ENCODE peak calls at places on chromosomes 7 and 10, in ten cellular contexts. J is activated CD4-positive, alpha-beta T cell treated with anti-CD3 and anti-CD28 coated beads, Interleukin-2, amount 50 U/mL, for 1 hour; H is dorsolateral prefrontal cortex; T is HCT116; D is pulmonary artery endothelial cell; L is GM23248; W is stimulated activated CD4-positive, alpha-beta T cell treated with anti-CD3 and anti-CD28 coated beads, Interleukin-2, amount 100 ng/mL, for 24 hours; P is adrenal gland; E is HTR-8/SVneo; X is fibroblast of mammary gland. K is an unnamed sample.

GRCh38 chr7:99380823-99381663 is 6.5 kb downstream of the ARPC1B start:
- DNase-seq in J (peak), L (peak), E (no peak), T (no peak), X (no peak), W (peak), D (no peak), P (peak), H (no peak), K (no peak)

GRCh38 chr7:139570119-139570518 is 46.6 kb downstream of the CLEC2L start:
- DNase-seq in X (no peak), J (no peak), E (no peak), P (no peak), D (no peak), H (peak), L (peak), W (no peak), T (no peak), K (no peak)

GRCh38 chr10:63430091-63430998 is 35.4 kb downstream of the JMJD1C start:
- DNase-seq in H (no peak), T (peak), W (no peak), J (no peak), D (peak), P (no peak), X (peak), E (peak), L (peak), K (no peak)

GRCh38 chr7:30079880-30080279 is 51.7 kb downstream of the PLEKHA8 start:
- DNase-seq in X (no peak), J (no peak), L (no peak), W (no peak), D (no peak), T (no peak), H (no peak), P (no peak), E (no peak), K (no peak)

GRCh38 chr10:45420453-45421192 is 46.6 kb downstream of the ALOX5 start:
- DNase-seq in T (no peak), J (peak), E (no peak), H (peak), D (peak), P (peak), X (peak), L (peak), W (peak), K (no peak)

GRCh38 chr10:114174462-114175190 is 623 bp upstream of the CCDC186 start:
- DNase-seq in W (no peak), J (no peak), E (no peak), D (no peak), X (peak), P (peak), L (peak), T (no peak), H (no peak), K (no peak)

GRCh38 chr7:47188653-47189315 is 393.1 kb downstream of the TNS3 start:
- DNase-seq in T (no peak), H (no peak), E (no peak), J (no peak), W (no peak), D (no peak), P (no peak), X (peak), L (no peak), K (no peak)

GRCh38 chr7:119482209-119482608 is 790.8 kb upstream of the KCND2 start:
- DNase-seq in L (peak), P (no peak), E (no peak), W (no peak), X (peak), J (no peak), H (no peak), T (peak), D (no peak), K (no peak)

GRCh38 chr7:80795174-80795573 is 123.7 kb downstream of the SEMA3C start:
- DNase-seq in H (no peak), X (peak), J (no peak), L (peak), W (no peak), P (no peak), E (no peak), T (no peak), D (no peak), K (no peak)

GRCh38 chr7:25391295-25391861 is 163.1 kb upstream of the NPVF start:
- DNase-seq in W (no peak), J (no peak), D (no peak), P (no peak), E (no peak), H (no peak), T (peak), X (peak), L (peak), K (no peak)

GRCh38 chr7:34128762-34129161 is 223.4 kb downstream of the BMPER start:
- DNase-seq in H (no peak), D (no peak), E (no peak), T (no peak), L (peak), P (no peak), X (peak), J (no peak), W (no peak), K (no peak)

GRCh38 chr10:69119896-69120295 is 4.1 kb upstream of the VPS26A start:
- DNase-seq in W (no peak), D (no peak), T (no peak), E (no peak), P (no peak), H (no peak), L (peak), X (no peak), J (no peak), K (no peak)

GRCh38 chr10:132906106-132906505 is 36.3 kb downstream of the CFAP46 start:
- DNase-seq in L (no peak), H (peak), E (no peak), T (no peak), W (no peak), D (no peak), P (no peak), X (no peak), J (no peak), K (no peak)

GRCh38 chr10:103742779-103743178 is 112.6 kb downstream of the SH3PXD2A start:
- DNase-seq in J (no peak), P (no peak), L (no peak), D (no peak), W (no peak), H (no peak), E (no peak), X (no peak), T (no peak), K (no peak)

GRCh38 chr10:11479307-11479706 is 132.1 kb downstream of the USP6NL start:
- DNase-seq in H (no peak), P (no peak), D (no peak), E (no peak), L (no peak), W (no peak), X (no peak), J (no peak), T (no peak), K (no peak)

GRCh38 chr10:13834581-13835286 is 248.0 kb downstream of the PRPF18 start:
- DNase-seq in L (no peak), W (no peak), D (peak), E (no peak), T (no peak), X (peak), H (no peak), P (peak), J (no peak), K (no peak)

GRCh38 chr7:46233585-46234329 is 312.7 kb upstream of the IGFBP3 start:
- DNase-seq in P (no peak), E (no peak), L (peak), X (no peak), H (no peak), D (no peak), J (no peak), T (no peak), W (no peak), K (no peak)

GRCh38 chr10:26090032-26090431 is 126.5 kb upstream of the GAD2 start:
- DNase-seq in L (no peak), E (no peak), J (no peak), P (no peak), X (no peak), T (no peak), W (no peak), H (no peak), D (no peak), K (no peak)

GRCh38 chr7:132347129-132347528 is 229.1 kb downstream of the PLXNA4 start:
- DNase-seq in P (no peak), X (no peak), E (no peak), J (no peak), T (no peak), D (no peak), L (no peak), H (no peak), W (no peak), K (no peak)

GRCh38 chr10:68001539-68001938 is 73.5 kb downstream of the HERC4 start:
- DNase-seq in X (no peak), H (no peak), P (no peak), W (no peak), L (no peak), D (no peak), T (no peak), J (no peak), E (no peak), K (no peak)

GRCh38 chr10:125982256-125982948 is 86.0 kb downstream of the FANK1 start:
- DNase-seq in J (peak), E (peak), H (no peak), D (peak), L (peak), T (peak), P (peak), X (peak), W (no peak), K (no peak)

GRCh38 chr7:37081436-37081835 is 357.1 kb upstream of the AOAH start:
- DNase-seq in T (no peak), W (peak), E (no peak), L (no peak), X (peak), J (peak), D (peak), P (peak), H (no peak), K (no peak)

GRCh38 chr10:930415-931325 is 835 bp downstream of the LARP4B start:
- DNase-seq in L (peak), X (peak), T (no peak), W (peak), J (peak), H (no peak), E (no peak), P (peak), D (no peak), K (no peak)

GRCh38 chr7:82897500-82897899 is 265.2 kb downstream of the PCLO start:
- DNase-seq in J (no peak), E (no peak), D (no peak), H (no peak), X (peak), T (no peak), P (no peak), L (peak), W (no peak), K (no peak)

GRCh38 chr10:6204341-6205191 is 1.8 kb downstream of the PFKFB3 start:
- DNase-seq in L (peak), X (peak), T (no peak), E (no peak), H (no peak), J (no peak), W (no peak), D (no peak), P (peak), K (no peak)

GRCh38 chr7:26853788-26854393 is 10.5 kb downstream of the SKAP2 start:
- DNase-seq in E (no peak), W (no peak), P (no peak), D (peak), L (peak), H (no peak), J (no peak), T (peak), X (peak), K (no peak)

GRCh38 chr7:145050415-145050814 is 214.6 kb upstream of the TPK1 start:
- DNase-seq in E (no peak), X (no peak), W (no peak), P (no peak), J (no peak), H (no peak), T (no peak), L (no peak), D (no peak), K (no peak)

GRCh38 chr10:1413256-1413655 is 324.1 kb downstream of the ADARB2 start:
- DNase-seq in L (no peak), X (no peak), P (no peak), J (no peak), D (no peak), W (no peak), T (no peak), E (no peak), H (no peak), K (no peak)

GRCh38 chr7:106944035-106944665 is 79.1 kb downstream of the PIK3CG start:
- DNase-seq in P (no peak), J (no peak), X (no peak), D (no peak), E (no peak), L (no peak), T (no peak), W (no peak), H (no peak), K (no peak)

GRCh38 chr7:100584046-100584676 is 1.8 kb downstream of the LRCH4 start:
- DNase-seq in D (no peak), W (no peak), J (no peak), P (no peak), E (no peak), T (no peak), H (no peak), X (peak), L (no peak), K (no peak)

GRCh38 chr10:57844387-57844998 is 423.2 kb downstream of the IPMK start:
- DNase-seq in P (no peak), D (no peak), E (no peak), W (no peak), L (no peak), X (no peak), T (no peak), J (no peak), H (no peak), K (no peak)

GRCh38 chr7:77409005-77409738 is 7.0 kb downstream of the GSAP start:
- DNase-seq in T (no peak), J (no peak), D (no peak), H (no peak), X (peak), L (peak), W (no peak), E (no peak), P (no peak), K (no peak)

GRCh38 chr10:110344622-110345021 is 39.9 kb upstream of the SMNDC1 start:
- DNase-seq in D (no peak), X (no peak), W (no peak), T (no peak), E (no peak), J (no peak), L (no peak), H (no peak), P (no peak), K (no peak)

GRCh38 chr10:71846816-71847215 is 4.2 kb downstream of the PSAP start:
- DNase-seq in W (no peak), L (no peak), J (no peak), E (no peak), H (no peak), P (no peak), T (no peak), D (no peak), X (no peak), K (no peak)

GRCh38 chr7:17849504-17849903 is 90.8 kb downstream of the SNX13 start:
- DNase-seq in D (no peak), X (peak), T (no peak), E (peak), H (no peak), L (peak), J (no peak), P (no peak), W (no peak), K (no peak)

GRCh38 chr10:122551450-122551849 is 9.1 kb upstream of the DMBT1 start:
- DNase-seq in X (no peak), W (peak), L (no peak), D (no peak), T (no peak), J (peak), P (no peak), E (no peak), H (no peak), K (no peak)

GRCh38 chr10:121437596-121437995 is 160.6 kb downstream of the FGFR2 start:
- DNase-seq in E (no peak), X (no peak), T (no peak), D (no peak), P (peak), W (no peak), H (peak), J (no peak), L (no peak), K (no peak)

K was measured in cortex of kidney.